ENCODE peak calls at places on chromosomes 13 and 19, in six cellular contexts. I, O, Y, N, W and F are unnamed samples.

GRCh38 chr19:996051-996838 is 4.0 kb upstream of the GRIN3B start:
- DNase-seq in Y (no peak), O (peak), N (peak), I (peak), W (no peak), F (peak)

GRCh38 chr13:53637971-53638547 is 609.4 kb downstream of the OLFM4 start:
- DNase-seq in O (no peak), I (no peak), W (no peak), Y (no peak), N (no peak), F (no peak)

GRCh38 chr13:99282264-99283231 is 24.4 kb upstream of the GPR18 start:
- DNase-seq in O (no peak), N (no peak), W (no peak), Y (no peak), I (no peak), F (no peak)

GRCh38 chr13:89066868-89067466 is 1395.8 kb downstream of the SLITRK5 start:
- DNase-seq in I (peak), N (peak), W (no peak), O (no peak), Y (peak), F (peak)

GRCh38 chr13:114299604-114300305 is 14.5 kb upstream of the CHAMP1 start:
- DNase-seq in N (no peak), O (no peak), Y (no peak), W (no peak), I (no peak), F (no peak)

GRCh38 chr13:75776550-75776949 is 140.4 kb downstream of the LMO7 start:
- DNase-seq in Y (no peak), O (no peak), N (no peak), I (no peak), W (no peak), F (no peak)

GRCh38 chr13:79402074-79402635 is 3.9 kb downstream of the RBM26 start:
- DNase-seq in W (no peak), O (peak), I (no peak), Y (no peak), N (peak), F (no peak)

GRCh38 chr19:43467730-43468129 is 2.3 kb upstream of the LYPD3 start:
- DNase-seq in O (peak), I (no peak), W (no peak), Y (peak), N (no peak), F (peak)

GRCh38 chr19:5823579-5824281 is 15.8 kb downstream of the FUT6 start:
- DNase-seq in Y (no peak), O (no peak), W (no peak), N (peak), I (peak), F (peak)

GRCh38 chr13:46178143-46178542 is 3.8 kb downstream of the LCP1 start:
- DNase-seq in Y (no peak), N (no peak), I (no peak), W (no peak), O (no peak), F (peak)

GRCh38 chr13:29991343-29991742 is 140.9 kb upstream of the UBL3 start:
- DNase-seq in O (no peak), W (no peak), N (no peak), I (no peak), Y (no peak), F (no peak)

GRCh38 chr19:50509366-50509765 is 1.6 kb downstream of the JOSD2 start:
- DNase-seq in O (no peak), Y (no peak), W (no peak), I (no peak), N (peak), F (no peak)

GRCh38 chr19:4403005-4403761 is 743 bp downstream of the CHAF1A start:
- DNase-seq in N (peak), Y (no peak), W (no peak), O (no peak), I (peak), F (peak)

GRCh38 chr13:95902736-95903135 is 150.5 kb downstream of the UGGT2 start:
- DNase-seq in O (no peak), I (no peak), Y (no peak), N (no peak), W (no peak), F (no peak)

GRCh38 chr13:51731759-51732158 is 72.2 kb downstream of the DHRS12 start:
- DNase-seq in I (peak), N (no peak), O (no peak), W (no peak), Y (no peak), F (peak)

GRCh38 chr13:34627905-34628682 is 314.0 kb upstream of the NBEA start:
- DNase-seq in N (no peak), Y (no peak), I (peak), W (no peak), O (no peak), F (no peak)

GRCh38 chr13:113897161-113897560 is 33.3 kb upstream of the GAS6 start:
- DNase-seq in O (peak), I (peak), N (no peak), Y (peak), W (no peak), F (no peak)

GRCh38 chr19:31678421-31678820 is 329.2 kb upstream of the TSHZ3 start:
- DNase-seq in N (no peak), I (no peak), W (no peak), O (no peak), Y (no peak), F (no peak)

GRCh38 chr13:43363156-43363918 is 340.0 kb downstream of the DNAJC15 start:
- DNase-seq in N (no peak), W (no peak), I (no peak), Y (no peak), O (peak), F (no peak)

GRCh38 chr19:57056972-57057371 is 62.8 kb upstream of the USP29 start:
- DNase-seq in O (no peak), Y (no peak), N (no peak), I (no peak), W (no peak), F (no peak)

GRCh38 chr13:43170497-43170896 is 147.1 kb downstream of the DNAJC15 start:
- DNase-seq in W (no peak), I (no peak), O (no peak), N (no peak), Y (no peak), F (peak)

GRCh38 chr13:71285700-71286099 is 581.3 kb downstream of the DACH1 start:
- DNase-seq in O (no peak), N (no peak), W (no peak), I (no peak), Y (no peak), F (peak)

GRCh38 chr19:46915386-46915785 is 54.6 kb downstream of the ARHGAP35 start:
- DNase-seq in I (no peak), N (no peak), W (no peak), O (no peak), Y (peak), F (peak)

GRCh38 chr13:51913421-51914136 is 51.8 kb downstream of the CCDC70 start:
- DNase-seq in O (no peak), W (no peak), I (no peak), N (no peak), Y (no peak), F (peak)

GRCh38 chr19:49443366-49444099 is 2.2 kb upstream of the SLC17A7 start:
- DNase-seq in N (peak), Y (peak), O (peak), I (peak), W (peak), F (peak)

GRCh38 chr13:100825551-100825950 is 151.0 kb upstream of the TMTC4 start:
- DNase-seq in O (no peak), I (no peak), W (no peak), N (no peak), Y (no peak), F (no peak)

DNA sequence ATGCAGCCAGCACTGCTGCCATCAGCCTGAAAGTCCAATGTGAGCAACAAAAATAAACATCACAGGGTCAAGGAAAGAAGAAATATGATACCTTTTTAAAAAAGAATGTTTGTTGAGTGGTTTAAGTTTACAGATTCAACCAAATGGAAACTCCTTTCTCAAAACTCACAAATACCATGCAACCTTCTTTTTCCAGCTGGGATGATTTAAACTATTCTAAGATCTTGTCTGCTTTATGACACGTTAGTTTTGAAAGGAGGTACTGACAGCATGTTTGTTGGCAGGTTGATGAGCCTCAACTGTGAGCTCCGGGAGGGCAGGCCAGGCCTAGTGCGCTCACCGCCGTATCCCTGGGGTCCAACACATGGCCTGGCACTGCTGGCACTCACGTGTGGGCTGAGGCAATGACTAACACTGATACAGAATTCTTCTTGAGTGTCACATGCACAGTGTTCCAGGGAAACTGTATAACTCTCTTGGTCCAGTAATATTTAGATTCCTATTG is 46.7 kb downstream of the LATS2 start:
- DNase-seq in I (peak), W (no peak), Y (peak), N (no peak), O (peak), F (no peak)
- TF ChIP-seq MYC in I (no peak), W (no peak), Y (peak), N (no peak), O (no peak), F (no peak)

DNA sequence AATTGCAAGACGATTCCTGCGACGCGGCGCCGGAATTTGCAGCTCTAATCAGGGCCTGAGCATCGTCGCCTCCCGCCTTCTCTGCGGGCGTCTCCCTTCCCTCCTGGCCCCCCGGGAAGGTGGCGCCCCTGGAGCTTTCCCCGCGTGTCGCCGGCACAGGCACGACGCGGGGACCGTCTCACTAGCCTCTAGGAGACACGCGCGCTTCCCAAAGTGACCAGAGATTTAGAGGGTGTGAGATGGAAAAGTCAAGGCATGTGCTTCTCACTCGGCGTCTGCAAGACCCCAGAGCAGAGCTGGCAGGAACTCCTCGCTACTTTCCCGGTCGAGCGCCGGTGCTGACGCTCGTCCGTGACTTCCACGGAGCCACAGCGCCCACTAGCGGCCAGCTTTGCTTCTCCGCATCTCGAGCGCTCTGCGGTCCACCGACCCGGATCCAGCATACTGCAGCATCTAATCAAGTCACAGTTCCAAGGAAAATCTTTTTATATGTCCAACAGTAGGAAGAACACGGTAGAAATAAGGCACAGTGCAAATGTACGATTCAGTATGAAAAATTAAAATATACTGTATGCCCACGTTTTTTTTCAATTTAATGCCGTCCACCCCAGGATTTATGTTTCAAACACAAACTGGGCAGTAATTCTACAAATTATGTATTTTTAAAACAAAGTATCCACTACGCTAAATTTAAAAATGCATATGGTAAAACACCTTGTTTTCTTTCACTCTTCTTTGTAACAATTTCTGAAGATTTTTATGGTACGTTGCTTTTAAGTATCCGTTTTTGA is 977 bp upstream of the EFNB2 start:
- DNase-seq in W (peak), O (peak), Y (peak), I (peak), N (peak), F (peak)
- TF ChIP-seq MYC in W (no peak), O (no peak), Y (no peak), I (no peak), N (no peak), F (peak)

GRCh38 chr13:23570931-23571330 is 719 bp downstream of the TNFRSF19 start:
- DNase-seq in N (no peak), I (no peak), W (no peak), O (no peak), Y (peak), F (no peak)

GRCh38 chr13:23575632-23576031 is 5.4 kb downstream of the TNFRSF19 start:
- DNase-seq in W (no peak), I (no peak), N (no peak), O (no peak), Y (no peak), F (no peak)

GRCh38 chr13:23574421-23574820 is 4.2 kb downstream of the TNFRSF19 start:
- DNase-seq in N (no peak), I (no peak), Y (no peak), O (no peak), W (no peak), F (no peak)

GRCh38 chr13:23570099-23570926 is at the start of gene TNFRSF19:
- DNase-seq in W (no peak), Y (peak), I (no peak), N (peak), O (peak), F (no peak)

GRCh38 chr13:23572836-23573235 is 2.6 kb downstream of the TNFRSF19 start:
- DNase-seq in Y (peak), W (no peak), I (no peak), O (no peak), N (no peak), F (no peak)
- TF ChIP-seq MYC in Y (no peak), W (no peak), I (no peak), O (no peak), N (no peak), F (no peak)

GRCh38 chr13:24502567-24503375 is 9.8 kb downstream of the PARP4 start:
- DNase-seq in N (peak), I (peak), O (peak), W (no peak), Y (peak), F (no peak)

GRCh38 chr13:24505756-24506155 is 6.8 kb downstream of the PARP4 start:
- DNase-seq in Y (no peak), N (peak), O (no peak), I (no peak), W (no peak), F (peak)

GRCh38 chr13:24505256-24505655 is 7.3 kb downstream of the PARP4 start:
- DNase-seq in N (peak), I (no peak), O (peak), Y (no peak), W (no peak), F (peak)

GRCh38 chr13:24500977-24501376 is 11.6 kb downstream of the PARP4 start:
- DNase-seq in W (no peak), N (peak), Y (no peak), I (peak), O (peak), F (no peak)

GRCh38 chr13:24503376-24503690 is 9.2 kb downstream of the PARP4 start:
- DNase-seq in I (no peak), O (no peak), Y (no peak), N (peak), W (no peak), F (peak)
- TF ChIP-seq MYC in I (no peak), O (no peak), Y (no peak), N (no peak), W (no peak), F (no peak)

DNA sequence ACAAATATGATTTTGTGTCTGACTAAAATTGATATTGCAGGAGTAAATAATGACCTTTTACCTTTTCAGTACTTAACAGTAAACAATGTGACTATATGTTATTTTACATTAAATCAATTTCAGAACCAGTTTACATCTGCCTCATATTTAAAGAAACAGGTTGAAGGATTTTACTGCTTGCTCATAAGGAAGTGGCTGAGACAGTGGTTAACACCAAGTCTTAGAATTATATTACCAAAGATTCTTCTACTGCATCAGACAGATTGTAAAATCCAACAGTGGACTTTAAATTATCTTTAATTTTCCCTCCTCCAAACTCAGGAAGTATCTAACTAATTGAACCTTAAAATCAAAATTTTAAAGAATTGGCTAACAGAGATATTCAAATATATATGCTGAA is 1929.9 kb downstream of the PCDH9 start:
- DNase-seq in Y (no peak), W (no peak), I (no peak), N (no peak), O (no peak), F (no peak)
- TF ChIP-seq MYC in Y (no peak), W (no peak), I (no peak), N (no peak), O (no peak), F (no peak)